ENCODE peak calls at places on chromosomes 5 and 9, in nine cellular contexts. L is lower lobe of right lung; W is mammary epithelial cell; G is CD8-positive, alpha-beta T cell; R is cardiac muscle cell; Z is GM23248; M is esophagus squamous epithelium; O is ascending aorta; U is Karpas-422. K is an unnamed sample.

GRCh38 chr9:123749580-123750202 is 180.2 kb downstream of the DENND1A start:
- DNase-seq in L (no peak), W (peak; percentile 53), G (peak; percentile 19), R (no peak), Z (no peak), M (no peak), O (no peak), U (peak; percentile 74), K (no peak)

GRCh38 chr5:54470677-54471076 is 15.2 kb downstream of the HSPB3 start:
- DNase-seq in L (no peak), W (no peak), G (no peak), R (no peak), Z (peak; percentile 81), M (no peak), O (no peak), U (no peak), K (no peak)

GRCh38 chr9:111622626-111623025 is 8.5 kb upstream of the DNAJC25 start:
- DNase-seq in L (peak; percentile 54), W (peak; percentile 71), G (no peak), R (no peak), Z (peak; percentile 87), M (no peak), O (peak; percentile 83), U (no peak), K (no peak)

GRCh38 chr9:134391319-134392231 is 65.3 kb downstream of the RXRA start:
- DNase-seq in L (no peak), W (no peak), G (peak; percentile 93), R (no peak), Z (no peak), M (no peak), O (no peak), U (no peak), K (no peak)

GRCh38 chr9:86534572-86535258 is 180.5 kb upstream of the TUT7 start:
- DNase-seq in L (no peak), W (no peak), G (no peak), R (no peak), Z (peak; percentile 91), M (no peak), O (no peak), U (no peak), K (no peak)

GRCh38 chr9:87883274-87883673 is 597 bp downstream of the SPATA31E1 start:
- DNase-seq in L (no peak), W (no peak), G (no peak), R (no peak), Z (no peak), M (no peak), O (no peak), U (no peak), K (no peak)

GRCh38 chr9:134344068-134344820 is 18.0 kb downstream of the RXRA start:
- DNase-seq in L (peak; percentile 78), W (no peak), G (peak; percentile 46), R (no peak), Z (no peak), M (no peak), O (no peak), U (no peak), K (no peak)

GRCh38 chr5:77832166-77832770 is 56.1 kb upstream of the TBCA start:
- DNase-seq in L (no peak), W (peak; percentile 9), G (no peak), R (no peak), Z (no peak), M (no peak), O (no peak), U (no peak), K (no peak)

GRCh38 chr9:72937545-72937944 is 15.3 kb downstream of the ALDH1A1 start:
- DNase-seq in L (no peak), W (peak; percentile 47), G (no peak), R (no peak), Z (no peak), M (no peak), O (no peak), U (no peak), K (no peak)

GRCh38 chr9:137297060-137297664 is 4.9 kb downstream of the NRARP start:
- DNase-seq in L (no peak), W (no peak), G (no peak), R (no peak), Z (no peak), M (no peak), O (no peak), U (peak; percentile 70), K (no peak)

GRCh38 chr5:94025788-94026473 is 284.5 kb upstream of the POU5F2 start:
- DNase-seq in L (no peak), W (no peak), G (no peak), R (no peak), Z (no peak), M (no peak), O (no peak), U (peak; percentile 43), K (no peak)

GRCh38 chr9:27487927-27488326 is 36.2 kb upstream of the IFNK start:
- DNase-seq in L (no peak), W (no peak), G (no peak), R (no peak), Z (no peak), M (no peak), O (no peak), U (no peak), K (peak; percentile 13)

GRCh38 chr5:150302301-150303069 is at the start of gene ARSI:
- DNase-seq in L (no peak), W (peak; percentile 43), G (no peak), R (peak; percentile 52), Z (peak; percentile 76), M (no peak), O (no peak), U (no peak), K (peak; percentile 54)

GRCh38 chr5:150141544-150142188 is 14.0 kb downstream of the PDGFRB start:
- DNase-seq in L (no peak), W (no peak), G (no peak), R (no peak), Z (peak; percentile 70), M (no peak), O (no peak), U (no peak), K (no peak)

GRCh38 chr9:91740713-91741112 is 209.3 kb downstream of the ROR2 start:
- DNase-seq in L (no peak), W (no peak), G (no peak), R (no peak), Z (peak; percentile 79), M (no peak), O (no peak), U (no peak), K (no peak)

GRCh38 chr5:88676637-88677481 is 206.1 kb downstream of the MEF2C start:
- DNase-seq in L (no peak), W (no peak), G (no peak), R (no peak), Z (no peak), M (no peak), O (no peak), U (no peak), K (no peak)
- H3K4me3 ChIP-seq in L (no peak overlapping the region), W (no peak overlapping the region), G (no peak overlapping the region), R (no peak overlapping the region), Z (no peak overlapping the region), M (no peak overlapping the region), O (no peak overlapping the region), U (peak overlapping the region; percentile 80), K (no peak overlapping the region)

GRCh38 chr9:37395229-37395628 is 27.3 kb upstream of the GRHPR start:
- DNase-seq in L (no peak), W (no peak), G (no peak), R (no peak), Z (no peak), M (no peak), O (no peak), U (no peak), K (no peak)

GRCh38 chr9:37404590-37404989 is 17.9 kb upstream of the GRHPR start:
- DNase-seq in L (no peak), W (no peak), G (no peak), R (no peak), Z (no peak), M (no peak), O (no peak), U (no peak), K (no peak)

GRCh38 chr9:37398464-37399025 is 24.0 kb upstream of the GRHPR start:
- DNase-seq in L (no peak), W (no peak), G (no peak), R (no peak), Z (no peak), M (no peak), O (no peak), U (no peak), K (no peak)

GRCh38 chr9:37395663-37396062 is 26.8 kb upstream of the GRHPR start:
- DNase-seq in L (no peak), W (no peak), G (no peak), R (no peak), Z (no peak), M (no peak), O (no peak), U (no peak), K (no peak)

DNA sequence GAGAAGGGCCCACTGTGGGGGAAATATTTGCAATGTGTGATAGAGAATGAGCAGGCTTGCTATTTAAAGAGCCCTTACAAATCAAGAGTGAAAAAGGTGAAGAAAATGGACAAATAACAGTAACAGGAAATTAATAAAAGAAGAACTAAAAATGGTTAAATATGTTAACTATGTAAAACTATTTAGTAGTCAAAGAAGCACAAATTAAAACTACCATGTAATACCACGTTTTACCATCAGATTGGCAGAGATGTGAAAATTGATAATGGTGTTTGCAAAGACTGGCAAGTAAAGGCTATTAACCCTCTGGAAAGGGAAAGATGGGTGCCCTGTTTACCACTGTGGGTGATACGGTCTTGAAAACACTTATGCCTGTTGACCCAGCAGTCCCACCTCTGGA is 23.2 kb upstream of the GRHPR start:
- DNase-seq in L (no peak), W (no peak), G (no peak), R (no peak), Z (no peak), M (no peak), O (no peak), U (peak; percentile 77), K (no peak)
- H3K4me1 ChIP-seq in L (no peaks in the 10 kb centered on the region), W (no peaks in the 10 kb centered on the region), G (no peaks in the 10 kb centered on the region), R (no peaks in the 10 kb centered on the region), Z (no peaks in the 10 kb centered on the region), M (peaks cover 4% of the 10 kb centered on the region), O (no peaks in the 10 kb centered on the region), U (peaks cover 66% of the 10 kb centered on the region), K (no peaks in the 10 kb centered on the region)

DNA sequence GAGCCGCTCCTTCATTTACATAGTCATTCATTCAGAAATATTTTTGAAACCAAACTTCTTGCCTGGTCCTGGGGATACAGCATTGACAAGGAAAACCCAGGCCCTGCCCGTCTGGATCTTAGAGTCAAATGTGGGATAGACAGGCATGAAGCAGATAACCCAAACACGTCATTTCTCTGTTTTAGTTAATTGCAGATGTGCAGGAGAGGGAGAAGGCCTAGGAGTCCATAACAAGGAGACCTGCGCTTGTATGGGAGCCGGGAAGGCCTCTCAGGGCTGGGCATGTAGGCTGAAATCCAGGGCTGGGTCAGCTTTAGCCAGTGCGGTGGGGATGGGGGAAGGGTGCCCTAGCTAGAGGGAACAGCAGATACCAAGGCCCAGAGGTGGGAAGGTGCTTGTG is 43.4 kb downstream of the PRRX2 start:
- DNase-seq in L (no peak), W (no peak), G (no peak), R (peak; percentile 20), Z (peak; percentile 74), M (no peak), O (no peak), U (no peak), K (no peak)
- H3K27ac ChIP-seq in L (no peak overlapping the region), W (no peak overlapping the region), G (no peak overlapping the region), R (peak overlapping the region; percentile 83), Z (peak overlapping the region; percentile 99), M (no peak overlapping the region), O (peak overlapping the region; percentile 91), U (no peak overlapping the region), K (no peak overlapping the region)

DNA sequence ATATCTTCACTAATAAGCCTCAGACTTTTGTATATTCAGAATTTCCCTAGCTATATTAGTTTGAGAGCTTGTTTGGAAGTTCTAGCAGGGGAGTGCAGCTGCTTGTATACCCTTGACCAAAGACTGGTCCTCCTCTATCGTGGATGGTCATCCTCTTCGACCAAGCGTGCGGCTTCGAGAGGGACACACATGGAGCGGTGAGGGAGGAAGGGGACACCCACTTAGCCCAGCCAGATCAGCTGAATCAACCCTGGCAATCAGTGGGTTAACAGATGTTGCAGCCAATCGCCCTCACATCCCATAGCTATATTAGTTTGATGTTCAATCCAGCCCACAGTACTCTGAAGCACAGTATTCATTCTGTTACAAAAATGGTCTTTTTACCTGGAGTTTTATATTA is 3.2 kb downstream of the CAVIN4 start:
- DNase-seq in L (no peak), W (no peak), G (no peak), R (no peak), Z (no peak), M (no peak), O (no peak), U (no peak), K (no peak)
- H3K4me3 ChIP-seq in L (no peak overlapping the region), W (no peak overlapping the region), G (no peak overlapping the region), R (no peak overlapping the region), Z (no peak overlapping the region), M (no peak overlapping the region), O (no peak overlapping the region), U (no peak overlapping the region), K (no peak overlapping the region)